ENCODE peak calls at places on chromosomes 7 and 10, in seven cellular contexts. One of them, this sample, is unnamed.
A peak's percentile ranks its signal among the peaks of the same experiment; 100 is the strongest.

GRCh38 chr7:73308074-73308664 is 457 bp downstream of the NSUN5 start:
- DNase-seq in foreskin fibroblast: no peak
- DNase-seq in GM10248: peak; percentile 29
- DNase-seq in IMR-90: no peak
- DNase-seq in germinal center: no peak
- DNase-seq in stimulated activated naive CD8-positive, alpha-beta T cell treated with anti-CD3 and anti-CD28 coated beads, Interleukin-15, Interleukin-2, amounts not matched to agents 100 U/mL and 50 U/mL, for 24 hours: no peak
- DNase-seq in glomerular endothelial cell: no peak
- DNase-seq in this sample: no peak

GRCh38 chr7:2231992-2232765 is 566 bp downstream of the MAD1L1 start:
- DNase-seq in foreskin fibroblast: no peak
- DNase-seq in IMR-90: no peak
- DNase-seq in germinal center: peak; percentile 65
- DNase-seq in glomerular endothelial cell: no peak
- DNase-seq in GM10248: peak; percentile 51
- DNase-seq in stimulated activated naive CD8-positive, alpha-beta T cell treated with anti-CD3 and anti-CD28 coated beads, Interleukin-15, Interleukin-2, amounts not matched to agents 100 U/mL and 50 U/mL, for 24 hours: peak; percentile 49
- DNase-seq in this sample: no peak

GRCh38 chr7:140350056-140350455 is 48.3 kb downstream of the SLC37A3 start:
- DNase-seq in foreskin fibroblast: no peak
- DNase-seq in germinal center: no peak
- DNase-seq in glomerular endothelial cell: no peak
- DNase-seq in GM10248: no peak
- DNase-seq in stimulated activated naive CD8-positive, alpha-beta T cell treated with anti-CD3 and anti-CD28 coated beads, Interleukin-15, Interleukin-2, amounts not matched to agents 100 U/mL and 50 U/mL, for 24 hours: no peak
- DNase-seq in IMR-90: no peak
- DNase-seq in this sample: no peak

GRCh38 chr10:3747984-3748383 is 37.0 kb downstream of the KLF6 start:
- DNase-seq in GM10248: no peak
- DNase-seq in stimulated activated naive CD8-positive, alpha-beta T cell treated with anti-CD3 and anti-CD28 coated beads, Interleukin-15, Interleukin-2, amounts not matched to agents 100 U/mL and 50 U/mL, for 24 hours: no peak
- DNase-seq in glomerular endothelial cell: no peak
- DNase-seq in foreskin fibroblast: no peak
- DNase-seq in germinal center: no peak
- DNase-seq in IMR-90: no peak
- DNase-seq in this sample: no peak

GRCh38 chr7:14483663-14484062 is 418.9 kb downstream of the DGKB start:
- DNase-seq in foreskin fibroblast: no peak
- DNase-seq in stimulated activated naive CD8-positive, alpha-beta T cell treated with anti-CD3 and anti-CD28 coated beads, Interleukin-15, Interleukin-2, amounts not matched to agents 100 U/mL and 50 U/mL, for 24 hours: no peak
- DNase-seq in GM10248: no peak
- DNase-seq in germinal center: no peak
- DNase-seq in glomerular endothelial cell: no peak
- DNase-seq in IMR-90: no peak
- DNase-seq in this sample: no peak

GRCh38 chr10:43201545-43202131 is 63.4 kb downstream of the CSGALNACT2 start:
- DNase-seq in stimulated activated naive CD8-positive, alpha-beta T cell treated with anti-CD3 and anti-CD28 coated beads, Interleukin-15, Interleukin-2, amounts not matched to agents 100 U/mL and 50 U/mL, for 24 hours: no peak
- DNase-seq in IMR-90: no peak
- DNase-seq in germinal center: no peak
- DNase-seq in glomerular endothelial cell: no peak
- DNase-seq in GM10248: no peak
- DNase-seq in foreskin fibroblast: no peak
- DNase-seq in this sample: peak; percentile 16

GRCh38 chr7:2757904-2758672 is 70.1 kb downstream of the AMZ1 start:
- DNase-seq in germinal center: no peak
- DNase-seq in IMR-90: peak; percentile 99
- DNase-seq in stimulated activated naive CD8-positive, alpha-beta T cell treated with anti-CD3 and anti-CD28 coated beads, Interleukin-15, Interleukin-2, amounts not matched to agents 100 U/mL and 50 U/mL, for 24 hours: peak; percentile 75
- DNase-seq in GM10248: peak; percentile 69
- DNase-seq in glomerular endothelial cell: peak; percentile 80
- DNase-seq in foreskin fibroblast: peak; percentile 97
- DNase-seq in this sample: no peak

GRCh38 chr7:55517191-55517633 is 55.1 kb downstream of the VOPP1 start:
- DNase-seq in germinal center: no peak
- DNase-seq in IMR-90: peak; percentile 32
- DNase-seq in stimulated activated naive CD8-positive, alpha-beta T cell treated with anti-CD3 and anti-CD28 coated beads, Interleukin-15, Interleukin-2, amounts not matched to agents 100 U/mL and 50 U/mL, for 24 hours: peak; percentile 53
- DNase-seq in GM10248: peak; percentile 68
- DNase-seq in glomerular endothelial cell: no peak
- DNase-seq in foreskin fibroblast: no peak
- DNase-seq in this sample: no peak

GRCh38 chr10:77716943-77717735 is 79.5 kb upstream of the KCNMA1 start:
- DNase-seq in IMR-90: peak; percentile 46
- DNase-seq in foreskin fibroblast: peak; percentile 25
- DNase-seq in stimulated activated naive CD8-positive, alpha-beta T cell treated with anti-CD3 and anti-CD28 coated beads, Interleukin-15, Interleukin-2, amounts not matched to agents 100 U/mL and 50 U/mL, for 24 hours: no peak
- DNase-seq in glomerular endothelial cell: no peak
- DNase-seq in germinal center: no peak
- DNase-seq in GM10248: no peak
- DNase-seq in this sample: no peak

GRCh38 chr10:23406409-23406808 is 32.5 kb upstream of the OTUD1 start:
- DNase-seq in GM10248: no peak
- DNase-seq in foreskin fibroblast: no peak
- DNase-seq in IMR-90: no peak
- DNase-seq in stimulated activated naive CD8-positive, alpha-beta T cell treated with anti-CD3 and anti-CD28 coated beads, Interleukin-15, Interleukin-2, amounts not matched to agents 100 U/mL and 50 U/mL, for 24 hours: no peak
- DNase-seq in glomerular endothelial cell: no peak
- DNase-seq in germinal center: no peak
- DNase-seq in this sample: no peak

GRCh38 chr7:102914585-102914984 is 1.8 kb downstream of the LRRC17 start:
- DNase-seq in foreskin fibroblast: peak; percentile 86
- DNase-seq in GM10248: no peak
- DNase-seq in stimulated activated naive CD8-positive, alpha-beta T cell treated with anti-CD3 and anti-CD28 coated beads, Interleukin-15, Interleukin-2, amounts not matched to agents 100 U/mL and 50 U/mL, for 24 hours: no peak
- DNase-seq in glomerular endothelial cell: no peak
- DNase-seq in germinal center: no peak
- DNase-seq in IMR-90: peak; percentile 93
- DNase-seq in this sample: no peak

GRCh38 chr10:131743190-131744151 is 157.3 kb upstream of the PPP2R2D start:
- DNase-seq in germinal center: no peak
- DNase-seq in GM10248: peak; percentile 50
- DNase-seq in stimulated activated naive CD8-positive, alpha-beta T cell treated with anti-CD3 and anti-CD28 coated beads, Interleukin-15, Interleukin-2, amounts not matched to agents 100 U/mL and 50 U/mL, for 24 hours: peak; percentile 44
- DNase-seq in foreskin fibroblast: no peak
- DNase-seq in IMR-90: no peak
- DNase-seq in glomerular endothelial cell: no peak
- DNase-seq in this sample: no peak

GRCh38 chr7:11060883-11061282 is 87.2 kb downstream of the PHF14 start:
- DNase-seq in stimulated activated naive CD8-positive, alpha-beta T cell treated with anti-CD3 and anti-CD28 coated beads, Interleukin-15, Interleukin-2, amounts not matched to agents 100 U/mL and 50 U/mL, for 24 hours: no peak
- DNase-seq in germinal center: no peak
- DNase-seq in IMR-90: no peak
- DNase-seq in foreskin fibroblast: no peak
- DNase-seq in glomerular endothelial cell: no peak
- DNase-seq in GM10248: no peak
- DNase-seq in this sample: no peak

GRCh38 chr7:102291056-102291915 is 4.6 kb downstream of the SH2B2 start:
- DNase-seq in GM10248: peak; percentile 81
- DNase-seq in glomerular endothelial cell: no peak
- DNase-seq in IMR-90: no peak
- DNase-seq in germinal center: peak; percentile 74
- DNase-seq in foreskin fibroblast: no peak
- DNase-seq in stimulated activated naive CD8-positive, alpha-beta T cell treated with anti-CD3 and anti-CD28 coated beads, Interleukin-15, Interleukin-2, amounts not matched to agents 100 U/mL and 50 U/mL, for 24 hours: peak; percentile 30
- DNase-seq in this sample: no peak